ENCODE peak calls at places on chromosomes 5 and 9, in four cellular contexts. V is GM13976, O is GM12878, I is AG09309. M is an unnamed sample.

GRCh38 chr9:78314953-78315870 is 18.3 kb downstream of the PSAT1 start:
- DNase-seq in V (no peak), O (no peak), I (no peak), M (no peak)

GRCh38 chr5:131394128-131394527 is 130.3 kb downstream of the CDC42SE2 start:
- DNase-seq in I (peak), V (peak), O (peak), M (no peak)

GRCh38 chr9:137150485-137151060 is 11.6 kb downstream of the GRIN1 start:
- DNase-seq in I (no peak), O (no peak), V (peak), M (no peak)

GRCh38 chr9:5089737-5090136 is 95.7 kb downstream of the INSL6 start:
- DNase-seq in V (no peak), I (no peak), O (no peak), M (no peak)

GRCh38 chr9:115198018-115198417 is 80.1 kb upstream of the TNC start:
- DNase-seq in V (no peak), O (no peak), I (no peak), M (no peak)

GRCh38 chr9:137876781-137877386 is 698 bp upstream of the CACNA1B start:
- DNase-seq in I (no peak), V (no peak), O (no peak), M (no peak)

GRCh38 chr5:90563161-90563560 is 4.6 kb downstream of the ADGRV1 start:
- DNase-seq in O (no peak), V (no peak), I (no peak), M (no peak)

GRCh38 chr5:9519537-9519936 is 26.3 kb downstream of the SEMA5A start:
- DNase-seq in I (peak), V (peak), O (no peak), M (peak)

GRCh38 chr9:38288502-38288901 is 104.0 kb upstream of the ALDH1B1 start:
- DNase-seq in V (no peak), O (no peak), I (no peak), M (no peak)

GRCh38 chr5:35129921-35130485 is 82.3 kb upstream of the AGXT2 start:
- DNase-seq in V (no peak), O (peak), I (no peak), M (no peak)

GRCh38 chr5:96629774-96630173 is 32.4 kb upstream of the CAST start:
- DNase-seq in V (no peak), O (no peak), I (peak), M (peak)

GRCh38 chr5:134458676-134459403 is 47.2 kb upstream of the CDKN2AIPNL start:
- DNase-seq in I (no peak), V (no peak), O (no peak), M (no peak)

GRCh38 chr9:78357165-78357873 is 60.4 kb downstream of the PSAT1 start:
- DNase-seq in V (peak), O (no peak), I (no peak), M (no peak)

GRCh38 chr9:84932915-84933527 is 263.5 kb downstream of the NTRK2 start:
- DNase-seq in I (no peak), O (no peak), V (no peak), M (no peak)

GRCh38 chr5:179404321-179405053 is 59.2 kb upstream of the ADAMTS2 start:
- DNase-seq in I (no peak), O (no peak), V (peak), M (no peak)

GRCh38 chr9:135223831-135224230 is 136.4 kb downstream of the OLFM1 start:
- DNase-seq in I (no peak), O (no peak), V (no peak), M (no peak)

GRCh38 chr5:153159611-153160010 is 330.9 kb upstream of the GRIA1 start:
- DNase-seq in I (no peak), V (no peak), O (no peak), M (peak)

GRCh38 chr5:40841068-40841805 is at the start of gene CARD6:
- DNase-seq in O (no peak), V (peak), I (no peak), M (no peak)

GRCh38 chr5:77852514-77853352 is 76.6 kb upstream of the TBCA start:
- DNase-seq in I (no peak), V (peak), O (peak), M (peak)

GRCh38 chr5:52727001-52727400 is 60.7 kb upstream of the ITGA1 start:
- DNase-seq in O (no peak), V (no peak), I (no peak), M (no peak)

GRCh38 chr9:109507421-109507838 is 9.3 kb upstream of the PTPN3 start:
- DNase-seq in O (no peak), V (no peak), I (peak), M (peak)